ENCODE peak calls at places on chromosomes 16 and 17, in eight cellular contexts. One of them, this sample, is unnamed.

GRCh38 chr17:52157603-52158449 is 688 bp downstream of the CA10 start:
- DNase-seq in stimulated activated CD4-positive, alpha-beta T cell treated with anti-CD3 and anti-CD28 coated beads, Interleukin-15, amount 100 ng/mL, for 1 hour: no peak
- DNase-seq in stimulated activated CD8-positive, alpha-beta memory T cell treated with anti-CD3 and anti-CD28 coated beads, Interleukin-4, amount 100 ng/mL, for 24 hours: no peak
- DNase-seq in CD8-positive, alpha-beta memory T cell: no peak
- DNase-seq in astrocyte of the spinal cord: no peak
- DNase-seq in kidney tubule cell: no peak
- DNase-seq in smooth muscle cell of the brain vasculature: no peak
- DNase-seq in EL: no peak
- DNase-seq in this sample: no peak

GRCh38 chr17:63435681-63436522 is 10.2 kb downstream of the CYB561 start:
- DNase-seq in smooth muscle cell of the brain vasculature: no peak
- DNase-seq in EL: no peak
- DNase-seq in CD8-positive, alpha-beta memory T cell: no peak
- DNase-seq in stimulated activated CD8-positive, alpha-beta memory T cell treated with anti-CD3 and anti-CD28 coated beads, Interleukin-4, amount 100 ng/mL, for 24 hours: no peak
- DNase-seq in astrocyte of the spinal cord: no peak
- DNase-seq in kidney tubule cell: peak
- DNase-seq in stimulated activated CD4-positive, alpha-beta T cell treated with anti-CD3 and anti-CD28 coated beads, Interleukin-15, amount 100 ng/mL, for 1 hour: no peak
- DNase-seq in this sample: no peak

GRCh38 chr16:16868727-16869126 is 489.8 kb downstream of the NPIPA7 start:
- DNase-seq in EL: no peak
- DNase-seq in astrocyte of the spinal cord: no peak
- DNase-seq in stimulated activated CD8-positive, alpha-beta memory T cell treated with anti-CD3 and anti-CD28 coated beads, Interleukin-4, amount 100 ng/mL, for 24 hours: no peak
- DNase-seq in kidney tubule cell: no peak
- DNase-seq in stimulated activated CD4-positive, alpha-beta T cell treated with anti-CD3 and anti-CD28 coated beads, Interleukin-15, amount 100 ng/mL, for 1 hour: no peak
- DNase-seq in CD8-positive, alpha-beta memory T cell: no peak
- DNase-seq in smooth muscle cell of the brain vasculature: no peak
- DNase-seq in this sample: no peak

GRCh38 chr17:265726-266125 is 84.3 kb upstream of the DOC2B start:
- DNase-seq in astrocyte of the spinal cord: no peak
- DNase-seq in smooth muscle cell of the brain vasculature: no peak
- DNase-seq in CD8-positive, alpha-beta memory T cell: peak
- DNase-seq in EL: no peak
- DNase-seq in stimulated activated CD4-positive, alpha-beta T cell treated with anti-CD3 and anti-CD28 coated beads, Interleukin-15, amount 100 ng/mL, for 1 hour: no peak
- DNase-seq in stimulated activated CD8-positive, alpha-beta memory T cell treated with anti-CD3 and anti-CD28 coated beads, Interleukin-4, amount 100 ng/mL, for 24 hours: no peak
- DNase-seq in kidney tubule cell: no peak
- DNase-seq in this sample: no peak

GRCh38 chr17:3910420-3911270 is 5.6 kb downstream of the P2RX1 start:
- DNase-seq in smooth muscle cell of the brain vasculature: no peak
- DNase-seq in stimulated activated CD8-positive, alpha-beta memory T cell treated with anti-CD3 and anti-CD28 coated beads, Interleukin-4, amount 100 ng/mL, for 24 hours: no peak
- DNase-seq in CD8-positive, alpha-beta memory T cell: no peak
- DNase-seq in stimulated activated CD4-positive, alpha-beta T cell treated with anti-CD3 and anti-CD28 coated beads, Interleukin-15, amount 100 ng/mL, for 1 hour: no peak
- DNase-seq in astrocyte of the spinal cord: no peak
- DNase-seq in EL: no peak
- DNase-seq in kidney tubule cell: no peak
- DNase-seq in this sample: no peak

GRCh38 chr16:54283735-54284318 is 2.8 kb downstream of the IRX3 start:
- DNase-seq in CD8-positive, alpha-beta memory T cell: no peak
- DNase-seq in stimulated activated CD8-positive, alpha-beta memory T cell treated with anti-CD3 and anti-CD28 coated beads, Interleukin-4, amount 100 ng/mL, for 24 hours: no peak
- DNase-seq in kidney tubule cell: no peak
- DNase-seq in EL: no peak
- DNase-seq in smooth muscle cell of the brain vasculature: no peak
- DNase-seq in stimulated activated CD4-positive, alpha-beta T cell treated with anti-CD3 and anti-CD28 coated beads, Interleukin-15, amount 100 ng/mL, for 1 hour: no peak
- DNase-seq in astrocyte of the spinal cord: no peak
- DNase-seq in this sample: no peak

GRCh38 chr16:76461836-76462235 is 184.6 kb downstream of the CNTNAP4 start:
- DNase-seq in astrocyte of the spinal cord: no peak
- DNase-seq in stimulated activated CD8-positive, alpha-beta memory T cell treated with anti-CD3 and anti-CD28 coated beads, Interleukin-4, amount 100 ng/mL, for 24 hours: no peak
- DNase-seq in stimulated activated CD4-positive, alpha-beta T cell treated with anti-CD3 and anti-CD28 coated beads, Interleukin-15, amount 100 ng/mL, for 1 hour: no peak
- DNase-seq in CD8-positive, alpha-beta memory T cell: no peak
- DNase-seq in EL: no peak
- DNase-seq in kidney tubule cell: no peak
- DNase-seq in smooth muscle cell of the brain vasculature: no peak
- DNase-seq in this sample: no peak

GRCh38 chr17:58316260-58316960 is 12.2 kb downstream of the TSPOAP1 start:
- DNase-seq in smooth muscle cell of the brain vasculature: no peak
- DNase-seq in astrocyte of the spinal cord: no peak
- DNase-seq in kidney tubule cell: no peak
- DNase-seq in CD8-positive, alpha-beta memory T cell: peak
- DNase-seq in stimulated activated CD4-positive, alpha-beta T cell treated with anti-CD3 and anti-CD28 coated beads, Interleukin-15, amount 100 ng/mL, for 1 hour: no peak
- DNase-seq in EL: no peak
- DNase-seq in stimulated activated CD8-positive, alpha-beta memory T cell treated with anti-CD3 and anti-CD28 coated beads, Interleukin-4, amount 100 ng/mL, for 24 hours: no peak
- DNase-seq in this sample: peak

GRCh38 chr16:1614226-1615102 is 2.3 kb downstream of the CRAMP1 start:
- DNase-seq in stimulated activated CD4-positive, alpha-beta T cell treated with anti-CD3 and anti-CD28 coated beads, Interleukin-15, amount 100 ng/mL, for 1 hour: no peak
- DNase-seq in stimulated activated CD8-positive, alpha-beta memory T cell treated with anti-CD3 and anti-CD28 coated beads, Interleukin-4, amount 100 ng/mL, for 24 hours: no peak
- DNase-seq in smooth muscle cell of the brain vasculature: no peak
- DNase-seq in CD8-positive, alpha-beta memory T cell: no peak
- DNase-seq in astrocyte of the spinal cord: peak
- DNase-seq in kidney tubule cell: peak
- DNase-seq in EL: peak
- DNase-seq in this sample: no peak

GRCh38 chr16:12171206-12171605 is 194.7 kb downstream of the SNX29 start:
- DNase-seq in smooth muscle cell of the brain vasculature: no peak
- DNase-seq in stimulated activated CD8-positive, alpha-beta memory T cell treated with anti-CD3 and anti-CD28 coated beads, Interleukin-4, amount 100 ng/mL, for 24 hours: no peak
- DNase-seq in stimulated activated CD4-positive, alpha-beta T cell treated with anti-CD3 and anti-CD28 coated beads, Interleukin-15, amount 100 ng/mL, for 1 hour: no peak
- DNase-seq in CD8-positive, alpha-beta memory T cell: no peak
- DNase-seq in astrocyte of the spinal cord: no peak
- DNase-seq in kidney tubule cell: no peak
- DNase-seq in EL: peak
- DNase-seq in this sample: no peak

GRCh38 chr16:67673712-67674580 is 7.3 kb downstream of the C16orf86 start:
- DNase-seq in kidney tubule cell: peak
- DNase-seq in astrocyte of the spinal cord: no peak
- DNase-seq in CD8-positive, alpha-beta memory T cell: no peak
- DNase-seq in smooth muscle cell of the brain vasculature: peak
- DNase-seq in stimulated activated CD8-positive, alpha-beta memory T cell treated with anti-CD3 and anti-CD28 coated beads, Interleukin-4, amount 100 ng/mL, for 24 hours: no peak
- DNase-seq in stimulated activated CD4-positive, alpha-beta T cell treated with anti-CD3 and anti-CD28 coated beads, Interleukin-15, amount 100 ng/mL, for 1 hour: no peak
- DNase-seq in EL: no peak
- DNase-seq in this sample: no peak

GRCh38 chr16:85353839-85354622 is 241.8 kb upstream of the CIBAR2 start:
- DNase-seq in astrocyte of the spinal cord: no peak
- DNase-seq in stimulated activated CD8-positive, alpha-beta memory T cell treated with anti-CD3 and anti-CD28 coated beads, Interleukin-4, amount 100 ng/mL, for 24 hours: no peak
- DNase-seq in smooth muscle cell of the brain vasculature: no peak
- DNase-seq in EL: no peak
- DNase-seq in CD8-positive, alpha-beta memory T cell: no peak
- DNase-seq in stimulated activated CD4-positive, alpha-beta T cell treated with anti-CD3 and anti-CD28 coated beads, Interleukin-15, amount 100 ng/mL, for 1 hour: no peak
- DNase-seq in kidney tubule cell: peak
- DNase-seq in this sample: no peak

GRCh38 chr16:53642094-53642493 is 61.6 kb downstream of the RPGRIP1L start:
- DNase-seq in kidney tubule cell: no peak
- DNase-seq in smooth muscle cell of the brain vasculature: no peak
- DNase-seq in CD8-positive, alpha-beta memory T cell: no peak
- DNase-seq in stimulated activated CD8-positive, alpha-beta memory T cell treated with anti-CD3 and anti-CD28 coated beads, Interleukin-4, amount 100 ng/mL, for 24 hours: no peak
- DNase-seq in astrocyte of the spinal cord: no peak
- DNase-seq in stimulated activated CD4-positive, alpha-beta T cell treated with anti-CD3 and anti-CD28 coated beads, Interleukin-15, amount 100 ng/mL, for 1 hour: no peak
- DNase-seq in EL: no peak
- DNase-seq in this sample: no peak

GRCh38 chr16:23784811-23785447 is 30.1 kb downstream of the CHP2 start:
- DNase-seq in stimulated activated CD8-positive, alpha-beta memory T cell treated with anti-CD3 and anti-CD28 coated beads, Interleukin-4, amount 100 ng/mL, for 24 hours: no peak
- DNase-seq in stimulated activated CD4-positive, alpha-beta T cell treated with anti-CD3 and anti-CD28 coated beads, Interleukin-15, amount 100 ng/mL, for 1 hour: no peak
- DNase-seq in kidney tubule cell: peak
- DNase-seq in EL: peak
- DNase-seq in CD8-positive, alpha-beta memory T cell: no peak
- DNase-seq in smooth muscle cell of the brain vasculature: no peak
- DNase-seq in astrocyte of the spinal cord: no peak
- DNase-seq in this sample: no peak

GRCh38 chr17:28326114-28326513 is 7.1 kb downstream of the TMEM97 start:
- DNase-seq in EL: no peak
- DNase-seq in stimulated activated CD4-positive, alpha-beta T cell treated with anti-CD3 and anti-CD28 coated beads, Interleukin-15, amount 100 ng/mL, for 1 hour: no peak
- DNase-seq in astrocyte of the spinal cord: no peak
- DNase-seq in CD8-positive, alpha-beta memory T cell: no peak
- DNase-seq in kidney tubule cell: no peak
- DNase-seq in stimulated activated CD8-positive, alpha-beta memory T cell treated with anti-CD3 and anti-CD28 coated beads, Interleukin-4, amount 100 ng/mL, for 24 hours: no peak
- DNase-seq in smooth muscle cell of the brain vasculature: no peak
- DNase-seq in this sample: no peak

GRCh38 chr16:58392215-58393137 is at the start of gene GINS3:
- DNase-seq in CD8-positive, alpha-beta memory T cell: peak
- DNase-seq in kidney tubule cell: peak
- DNase-seq in stimulated activated CD4-positive, alpha-beta T cell treated with anti-CD3 and anti-CD28 coated beads, Interleukin-15, amount 100 ng/mL, for 1 hour: peak
- DNase-seq in smooth muscle cell of the brain vasculature: peak
- DNase-seq in stimulated activated CD8-positive, alpha-beta memory T cell treated with anti-CD3 and anti-CD28 coated beads, Interleukin-4, amount 100 ng/mL, for 24 hours: peak
- DNase-seq in astrocyte of the spinal cord: peak
- DNase-seq in EL: peak
- DNase-seq in this sample: peak

GRCh38 chr17:67992541-67993152 is 3.6 kb downstream of the C17orf58 start:
- DNase-seq in astrocyte of the spinal cord: no peak
- DNase-seq in stimulated activated CD4-positive, alpha-beta T cell treated with anti-CD3 and anti-CD28 coated beads, Interleukin-15, amount 100 ng/mL, for 1 hour: no peak
- DNase-seq in stimulated activated CD8-positive, alpha-beta memory T cell treated with anti-CD3 and anti-CD28 coated beads, Interleukin-4, amount 100 ng/mL, for 24 hours: no peak
- DNase-seq in EL: no peak
- DNase-seq in CD8-positive, alpha-beta memory T cell: no peak
- DNase-seq in kidney tubule cell: no peak
- DNase-seq in smooth muscle cell of the brain vasculature: no peak
- DNase-seq in this sample: no peak

GRCh38 chr17:4949321-4950074 is 1.2 kb upstream of the PFN1 start:
- DNase-seq in CD8-positive, alpha-beta memory T cell: peak
- DNase-seq in stimulated activated CD4-positive, alpha-beta T cell treated with anti-CD3 and anti-CD28 coated beads, Interleukin-15, amount 100 ng/mL, for 1 hour: peak
- DNase-seq in kidney tubule cell: peak
- DNase-seq in stimulated activated CD8-positive, alpha-beta memory T cell treated with anti-CD3 and anti-CD28 coated beads, Interleukin-4, amount 100 ng/mL, for 24 hours: peak
- DNase-seq in astrocyte of the spinal cord: peak
- DNase-seq in smooth muscle cell of the brain vasculature: no peak
- DNase-seq in EL: peak
- DNase-seq in this sample: peak

GRCh38 chr16:85149776-85150175 is 37.5 kb upstream of the CIBAR2 start:
- DNase-seq in astrocyte of the spinal cord: no peak
- DNase-seq in CD8-positive, alpha-beta memory T cell: no peak
- DNase-seq in EL: no peak
- DNase-seq in smooth muscle cell of the brain vasculature: no peak
- DNase-seq in stimulated activated CD8-positive, alpha-beta memory T cell treated with anti-CD3 and anti-CD28 coated beads, Interleukin-4, amount 100 ng/mL, for 24 hours: no peak
- DNase-seq in kidney tubule cell: no peak
- DNase-seq in stimulated activated CD4-positive, alpha-beta T cell treated with anti-CD3 and anti-CD28 coated beads, Interleukin-15, amount 100 ng/mL, for 1 hour: no peak
- DNase-seq in this sample: no peak

GRCh38 chr16:25064967-25065366 is 46.6 kb upstream of the LCMT1 start:
- DNase-seq in stimulated activated CD8-positive, alpha-beta memory T cell treated with anti-CD3 and anti-CD28 coated beads, Interleukin-4, amount 100 ng/mL, for 24 hours: no peak
- DNase-seq in CD8-positive, alpha-beta memory T cell: no peak
- DNase-seq in astrocyte of the spinal cord: no peak
- DNase-seq in EL: no peak
- DNase-seq in kidney tubule cell: no peak
- DNase-seq in smooth muscle cell of the brain vasculature: no peak
- DNase-seq in stimulated activated CD4-positive, alpha-beta T cell treated with anti-CD3 and anti-CD28 coated beads, Interleukin-15, amount 100 ng/mL, for 1 hour: no peak
- DNase-seq in this sample: no peak

GRCh38 chr17:15955793-15956541 is 11.0 kb downstream of the ADORA2B start:
- DNase-seq in smooth muscle cell of the brain vasculature: no peak
- DNase-seq in EL: no peak
- DNase-seq in stimulated activated CD8-positive, alpha-beta memory T cell treated with anti-CD3 and anti-CD28 coated beads, Interleukin-4, amount 100 ng/mL, for 24 hours: no peak
- DNase-seq in CD8-positive, alpha-beta memory T cell: no peak
- DNase-seq in kidney tubule cell: no peak
- DNase-seq in astrocyte of the spinal cord: no peak
- DNase-seq in stimulated activated CD4-positive, alpha-beta T cell treated with anti-CD3 and anti-CD28 coated beads, Interleukin-15, amount 100 ng/mL, for 1 hour: no peak
- DNase-seq in this sample: no peak

GRCh38 chr16:28042856-28043255 is 20.7 kb downstream of the GSG1L start:
- DNase-seq in stimulated activated CD8-positive, alpha-beta memory T cell treated with anti-CD3 and anti-CD28 coated beads, Interleukin-4, amount 100 ng/mL, for 24 hours: no peak
- DNase-seq in stimulated activated CD4-positive, alpha-beta T cell treated with anti-CD3 and anti-CD28 coated beads, Interleukin-15, amount 100 ng/mL, for 1 hour: no peak
- DNase-seq in smooth muscle cell of the brain vasculature: no peak
- DNase-seq in astrocyte of the spinal cord: peak
- DNase-seq in CD8-positive, alpha-beta memory T cell: no peak
- DNase-seq in kidney tubule cell: no peak
- DNase-seq in EL: peak
- DNase-seq in this sample: no peak

GRCh38 chr17:57020208-57020607 is 42.3 kb downstream of the SCPEP1 start:
- DNase-seq in EL: no peak
- DNase-seq in smooth muscle cell of the brain vasculature: no peak
- DNase-seq in CD8-positive, alpha-beta memory T cell: no peak
- DNase-seq in kidney tubule cell: no peak
- DNase-seq in stimulated activated CD8-positive, alpha-beta memory T cell treated with anti-CD3 and anti-CD28 coated beads, Interleukin-4, amount 100 ng/mL, for 24 hours: no peak
- DNase-seq in stimulated activated CD4-positive, alpha-beta T cell treated with anti-CD3 and anti-CD28 coated beads, Interleukin-15, amount 100 ng/mL, for 1 hour: no peak
- DNase-seq in astrocyte of the spinal cord: no peak
- DNase-seq in this sample: no peak

GRCh38 chr16:48112603-48113400 is 43.0 kb downstream of the ABCC12 start:
- DNase-seq in EL: no peak
- DNase-seq in CD8-positive, alpha-beta memory T cell: no peak
- DNase-seq in smooth muscle cell of the brain vasculature: no peak
- DNase-seq in stimulated activated CD8-positive, alpha-beta memory T cell treated with anti-CD3 and anti-CD28 coated beads, Interleukin-4, amount 100 ng/mL, for 24 hours: no peak
- DNase-seq in stimulated activated CD4-positive, alpha-beta T cell treated with anti-CD3 and anti-CD28 coated beads, Interleukin-15, amount 100 ng/mL, for 1 hour: no peak
- DNase-seq in astrocyte of the spinal cord: no peak
- DNase-seq in kidney tubule cell: no peak
- DNase-seq in this sample: no peak

GRCh38 chr16:55605756-55606155 is 39.3 kb downstream of the CAPNS2 start:
- DNase-seq in kidney tubule cell: no peak
- DNase-seq in stimulated activated CD8-positive, alpha-beta memory T cell treated with anti-CD3 and anti-CD28 coated beads, Interleukin-4, amount 100 ng/mL, for 24 hours: no peak
- DNase-seq in stimulated activated CD4-positive, alpha-beta T cell treated with anti-CD3 and anti-CD28 coated beads, Interleukin-15, amount 100 ng/mL, for 1 hour: no peak
- DNase-seq in astrocyte of the spinal cord: no peak
- DNase-seq in EL: no peak
- DNase-seq in CD8-positive, alpha-beta memory T cell: no peak
- DNase-seq in smooth muscle cell of the brain vasculature: no peak
- DNase-seq in this sample: no peak

GRCh38 chr17:51848451-51848850 is 310.1 kb downstream of the CA10 start:
- DNase-seq in smooth muscle cell of the brain vasculature: no peak
- DNase-seq in CD8-positive, alpha-beta memory T cell: no peak
- DNase-seq in stimulated activated CD4-positive, alpha-beta T cell treated with anti-CD3 and anti-CD28 coated beads, Interleukin-15, amount 100 ng/mL, for 1 hour: no peak
- DNase-seq in EL: peak
- DNase-seq in astrocyte of the spinal cord: no peak
- DNase-seq in stimulated activated CD8-positive, alpha-beta memory T cell treated with anti-CD3 and anti-CD28 coated beads, Interleukin-4, amount 100 ng/mL, for 24 hours: no peak
- DNase-seq in kidney tubule cell: peak
- DNase-seq in this sample: no peak

GRCh38 chr16:13560151-13560550 is 359.8 kb upstream of the ERCC4 start:
- DNase-seq in kidney tubule cell: no peak
- DNase-seq in astrocyte of the spinal cord: no peak
- DNase-seq in stimulated activated CD8-positive, alpha-beta memory T cell treated with anti-CD3 and anti-CD28 coated beads, Interleukin-4, amount 100 ng/mL, for 24 hours: no peak
- DNase-seq in smooth muscle cell of the brain vasculature: no peak
- DNase-seq in CD8-positive, alpha-beta memory T cell: no peak
- DNase-seq in EL: no peak
- DNase-seq in stimulated activated CD4-positive, alpha-beta T cell treated with anti-CD3 and anti-CD28 coated beads, Interleukin-15, amount 100 ng/mL, for 1 hour: no peak
- DNase-seq in this sample: no peak

GRCh38 chr16:12362482-12363458 is 386.2 kb downstream of the SNX29 start:
- DNase-seq in stimulated activated CD8-positive, alpha-beta memory T cell treated with anti-CD3 and anti-CD28 coated beads, Interleukin-4, amount 100 ng/mL, for 24 hours: no peak
- DNase-seq in EL: no peak
- DNase-seq in stimulated activated CD4-positive, alpha-beta T cell treated with anti-CD3 and anti-CD28 coated beads, Interleukin-15, amount 100 ng/mL, for 1 hour: no peak
- DNase-seq in CD8-positive, alpha-beta memory T cell: no peak
- DNase-seq in smooth muscle cell of the brain vasculature: no peak
- DNase-seq in kidney tubule cell: no peak
- DNase-seq in astrocyte of the spinal cord: peak
- DNase-seq in this sample: no peak

GRCh38 chr17:72273301-72274056 is 152.7 kb downstream of the SOX9 start:
- DNase-seq in stimulated activated CD8-positive, alpha-beta memory T cell treated with anti-CD3 and anti-CD28 coated beads, Interleukin-4, amount 100 ng/mL, for 24 hours: no peak
- DNase-seq in kidney tubule cell: no peak
- DNase-seq in astrocyte of the spinal cord: peak
- DNase-seq in smooth muscle cell of the brain vasculature: no peak
- DNase-seq in CD8-positive, alpha-beta memory T cell: no peak
- DNase-seq in stimulated activated CD4-positive, alpha-beta T cell treated with anti-CD3 and anti-CD28 coated beads, Interleukin-15, amount 100 ng/mL, for 1 hour: no peak
- DNase-seq in EL: no peak
- DNase-seq in this sample: no peak

GRCh38 chr17:29593546-29594440 is 861 bp downstream of the ANKRD13B start:
- DNase-seq in smooth muscle cell of the brain vasculature: no peak
- DNase-seq in EL: peak
- DNase-seq in stimulated activated CD4-positive, alpha-beta T cell treated with anti-CD3 and anti-CD28 coated beads, Interleukin-15, amount 100 ng/mL, for 1 hour: no peak
- DNase-seq in kidney tubule cell: peak
- DNase-seq in astrocyte of the spinal cord: peak
- DNase-seq in stimulated activated CD8-positive, alpha-beta memory T cell treated with anti-CD3 and anti-CD28 coated beads, Interleukin-4, amount 100 ng/mL, for 24 hours: no peak
- DNase-seq in CD8-positive, alpha-beta memory T cell: no peak
- DNase-seq in this sample: no peak

GRCh38 chr16:10514369-10515055 is 65.9 kb downstream of the EMP2 start:
- DNase-seq in EL: peak
- DNase-seq in astrocyte of the spinal cord: peak
- DNase-seq in stimulated activated CD4-positive, alpha-beta T cell treated with anti-CD3 and anti-CD28 coated beads, Interleukin-15, amount 100 ng/mL, for 1 hour: no peak
- DNase-seq in stimulated activated CD8-positive, alpha-beta memory T cell treated with anti-CD3 and anti-CD28 coated beads, Interleukin-4, amount 100 ng/mL, for 24 hours: peak
- DNase-seq in smooth muscle cell of the brain vasculature: peak
- DNase-seq in CD8-positive, alpha-beta memory T cell: no peak
- DNase-seq in kidney tubule cell: peak
- DNase-seq in this sample: peak

GRCh38 chr17:15233022-15233805 is 31.9 kb downstream of the PMP22 start:
- DNase-seq in stimulated activated CD4-positive, alpha-beta T cell treated with anti-CD3 and anti-CD28 coated beads, Interleukin-15, amount 100 ng/mL, for 1 hour: no peak
- DNase-seq in CD8-positive, alpha-beta memory T cell: no peak
- DNase-seq in EL: peak
- DNase-seq in stimulated activated CD8-positive, alpha-beta memory T cell treated with anti-CD3 and anti-CD28 coated beads, Interleukin-4, amount 100 ng/mL, for 24 hours: no peak
- DNase-seq in astrocyte of the spinal cord: peak
- DNase-seq in smooth muscle cell of the brain vasculature: no peak
- DNase-seq in kidney tubule cell: peak
- DNase-seq in this sample: no peak

GRCh38 chr16:66863707-66864106 is 16.6 kb upstream of the PDP2 start:
- DNase-seq in astrocyte of the spinal cord: no peak
- DNase-seq in CD8-positive, alpha-beta memory T cell: no peak
- DNase-seq in stimulated activated CD4-positive, alpha-beta T cell treated with anti-CD3 and anti-CD28 coated beads, Interleukin-15, amount 100 ng/mL, for 1 hour: no peak
- DNase-seq in kidney tubule cell: no peak
- DNase-seq in smooth muscle cell of the brain vasculature: no peak
- DNase-seq in EL: no peak
- DNase-seq in stimulated activated CD8-positive, alpha-beta memory T cell treated with anti-CD3 and anti-CD28 coated beads, Interleukin-4, amount 100 ng/mL, for 24 hours: no peak
- DNase-seq in this sample: no peak

GRCh38 chr16:3171855-3172593 is 16.0 kb upstream of the OR1F1 start:
- DNase-seq in EL: peak
- DNase-seq in stimulated activated CD4-positive, alpha-beta T cell treated with anti-CD3 and anti-CD28 coated beads, Interleukin-15, amount 100 ng/mL, for 1 hour: no peak
- DNase-seq in smooth muscle cell of the brain vasculature: no peak
- DNase-seq in kidney tubule cell: peak
- DNase-seq in CD8-positive, alpha-beta memory T cell: no peak
- DNase-seq in astrocyte of the spinal cord: no peak
- DNase-seq in stimulated activated CD8-positive, alpha-beta memory T cell treated with anti-CD3 and anti-CD28 coated beads, Interleukin-4, amount 100 ng/mL, for 24 hours: no peak
- DNase-seq in this sample: peak

This sample was measured in stimulated activated effector memory CD8-positive, alpha-beta T cell treated with anti-CD3 and anti-CD28 coated beads, Interleukin-12 subunit alpha, Interleukin-12 subunit beta, amount 100 ng/mL, for 72 hours.